ENCODE peak calls at places on chromosomes 6 and 20, in six cellular contexts. V, J, N, Z, L and C are unnamed samples.

GRCh38 chr20:4812641-4813075 is 90.9 kb downstream of the PRND start:
- DNase-seq in V (peak; percentile 15), J (no peak), N (peak; percentile 23), Z (no peak), L (no peak), C (no peak)

GRCh38 chr20:3706774-3707507 is 5.5 kb downstream of the SIGLEC1 start:
- DNase-seq in V (no peak), J (no peak), N (no peak), Z (no peak), L (peak; percentile 70), C (no peak)

GRCh38 chr6:27312146-27312949 is at the start of gene POM121L2:
- DNase-seq in V (peak; percentile 77), J (no peak), N (peak; percentile 77), Z (no peak), L (peak; percentile 46), C (peak; percentile 31)

GRCh38 chr20:5621305-5621704 is 128.9 kb upstream of the SHLD1 start:
- DNase-seq in V (no peak), J (no peak), N (no peak), Z (peak; percentile 88), L (no peak), C (no peak)

GRCh38 chr20:49885558-49886332 is 29.6 kb downstream of the SPATA2 start:
- DNase-seq in V (no peak), J (no peak), N (no peak), Z (no peak), L (no peak), C (no peak)

GRCh38 chr6:128491643-128492206 is 28.7 kb downstream of the PTPRK start:
- DNase-seq in V (no peak), J (peak; percentile 68), N (no peak), Z (peak; percentile 44), L (peak; percentile 17), C (no peak)

GRCh38 chr6:5517781-5518180 is 256.5 kb downstream of the FARS2 start:
- DNase-seq in V (peak; percentile 72), J (no peak), N (peak; percentile 50), Z (no peak), L (no peak), C (no peak)

GRCh38 chr6:157912326-157912725 is 69.3 kb upstream of the SYNJ2 start:
- DNase-seq in V (no peak), J (peak; percentile 79), N (no peak), Z (no peak), L (peak; percentile 87), C (no peak)

GRCh38 chr20:24734139-24734538 is 214.9 kb upstream of the CST7 start:
- DNase-seq in V (no peak), J (no peak), N (no peak), Z (no peak), L (no peak), C (no peak)

GRCh38 chr20:25323486-25324246 is 67.0 kb downstream of the ABHD12 start:
- DNase-seq in V (no peak), J (no peak), N (no peak), Z (no peak), L (no peak), C (no peak)

GRCh38 chr20:309841-310644 is 12.7 kb downstream of the ZCCHC3 start:
- DNase-seq in V (peak; percentile 91), J (peak; percentile 99), N (peak; percentile 87), Z (peak; percentile 96), L (peak; percentile 99), C (peak; percentile 69)

GRCh38 chr6:168803874-168804273 is 362.9 kb downstream of the SMOC2 start:
- DNase-seq in V (no peak), J (no peak), N (no peak), Z (no peak), L (no peak), C (no peak)

GRCh38 chr6:123803456-123803861 is 206 bp upstream of the NKAIN2 start:
- DNase-seq in V (no peak), J (no peak), N (no peak), Z (no peak), L (no peak), C (no peak)

GRCh38 chr20:36101201-36101600 is 53.3 kb upstream of the EPB41L1 start:
- DNase-seq in V (no peak), J (no peak), N (no peak), Z (no peak), L (no peak), C (no peak)

GRCh38 chr6:13715444-13715883 is 3.8 kb upstream of the RANBP9 start:
- DNase-seq in V (peak; percentile 68), J (no peak), N (no peak), Z (no peak), L (no peak), C (peak; percentile 34)

GRCh38 chr6:33010356-33010755 is 965 bp upstream of the HLA-DOA start:
- DNase-seq in V (no peak), J (no peak), N (no peak), Z (no peak), L (no peak), C (no peak)

GRCh38 chr6:112879920-112880413 is 532.8 kb downstream of the RFPL4B start:
- DNase-seq in V (peak; percentile 42), J (no peak), N (peak; percentile 39), Z (no peak), L (no peak), C (no peak)

GRCh38 chr6:38012573-38012972 is 193.0 kb downstream of the ZFAND3 start:
- DNase-seq in V (peak; percentile 36), J (no peak), N (peak; percentile 24), Z (no peak), L (peak; percentile 50), C (no peak)

GRCh38 chr6:99092461-99092860 is 144.7 kb upstream of the FBXL4 start:
- DNase-seq in V (no peak), J (no peak), N (no peak), Z (no peak), L (no peak), C (no peak)

GRCh38 chr6:90369024-90369519 is 72.4 kb upstream of the BACH2 start:
- DNase-seq in V (peak; percentile 33), J (peak; percentile 100), N (no peak), Z (no peak), L (peak; percentile 95), C (no peak)

GRCh38 chr6:42113929-42114636 is 28.3 kb downstream of the C6orf132 start:
- DNase-seq in V (no peak), J (no peak), N (no peak), Z (no peak), L (no peak), C (no peak)

GRCh38 chr6:39196648-39197047 is 32.6 kb downstream of the KCNK5 start:
- DNase-seq in V (no peak), J (no peak), N (no peak), Z (no peak), L (no peak), C (no peak)

GRCh38 chr6:25928562-25929324 is 1.7 kb downstream of the SLC17A2 start:
- DNase-seq in V (no peak), J (no peak), N (no peak), Z (no peak), L (no peak), C (no peak)

GRCh38 chr6:135496805-135497411 is 632 bp downstream of the AHI1 start:
- DNase-seq in V (no peak), J (no peak), N (no peak), Z (no peak), L (no peak), C (no peak)

GRCh38 chr20:10619427-10619826 is 54.4 kb downstream of the JAG1 start:
- DNase-seq in V (no peak), J (peak; percentile 90), N (no peak), Z (no peak), L (peak; percentile 84), C (no peak)

GRCh38 chr6:2101213-2101612 is 144.2 kb downstream of the GMDS start:
- DNase-seq in V (no peak), J (no peak), N (no peak), Z (no peak), L (no peak), C (no peak)

GRCh38 chr6:105164418-105164817 is 15.4 kb downstream of the POPDC3 start:
- DNase-seq in V (no peak), J (peak; percentile 85), N (no peak), Z (no peak), L (no peak), C (no peak)

GRCh38 chr6:143553337-143553736 is 41.8 kb upstream of the FUCA2 start:
- DNase-seq in V (no peak), J (no peak), N (no peak), Z (no peak), L (no peak), C (no peak)

GRCh38 chr6:32177182-32177787 is 920 bp upstream of the RNF5 start:
- DNase-seq in V (peak; percentile 57), J (no peak), N (peak; percentile 65), Z (peak; percentile 76), L (no peak), C (no peak)